ENCODE peak calls at places on chromosomes 2 and 18, in nine cellular contexts. Q, I, H, G, V, F, W, J and R are unnamed samples.

GRCh38 chr2:124024491-124025348 is at the start of gene CNTNAP5:
- DNase-seq in Q (peak; percentile 21), I (no peak), H (no peak), G (peak; percentile 46), V (peak; percentile 8), F (no peak), W (peak; percentile 77), J (no peak), R (no peak)

GRCh38 chr18:28175047-28175929 is 1.6 kb downstream of the CDH2 start:
- DNase-seq in Q (no peak), I (peak; percentile 25), H (no peak), G (peak; percentile 36), V (no peak), F (peak; percentile 42), W (no peak), J (no peak), R (no peak)

GRCh38 chr18:12742453-12742852 is 39.6 kb downstream of the PSMG2 start:
- DNase-seq in Q (no peak), I (peak; percentile 32), H (no peak), G (no peak), V (no peak), F (peak; percentile 87), W (no peak), J (no peak), R (no peak)

GRCh38 chr18:43662657-43663056 is 385.4 kb upstream of the SYT4 start:
- DNase-seq in Q (no peak), I (no peak), H (no peak), G (no peak), V (no peak), F (peak; percentile 93), W (no peak), J (no peak), R (no peak)

GRCh38 chr18:65942103-65942502 is 191.3 kb downstream of the CDH7 start:
- DNase-seq in Q (no peak), I (no peak), H (no peak), G (no peak), V (no peak), F (no peak), W (no peak), J (no peak), R (no peak)

GRCh38 chr2:26503238-26503880 is 25.4 kb upstream of the OTOF start:
- DNase-seq in Q (peak; percentile 93), I (peak; percentile 91), H (peak; percentile 53), G (peak; percentile 82), V (peak; percentile 85), F (peak; percentile 11), W (peak; percentile 91), J (peak; percentile 20), R (peak; percentile 93)

GRCh38 chr2:121887513-121888188 is 132.2 kb downstream of the TSN start:
- DNase-seq in Q (no peak), I (no peak), H (no peak), G (no peak), V (no peak), F (no peak), W (no peak), J (no peak), R (no peak)

GRCh38 chr2:23485261-23485660 is 100.3 kb downstream of the KLHL29 start:
- DNase-seq in Q (no peak), I (no peak), H (no peak), G (no peak), V (no peak), F (no peak), W (no peak), J (no peak), R (no peak)

GRCh38 chr18:3441290-3441689 is 8.7 kb upstream of the TGIF1 start:
- DNase-seq in Q (peak; percentile 59), I (peak; percentile 66), H (no peak), G (no peak), V (peak; percentile 18), F (no peak), W (peak; percentile 49), J (no peak), R (no peak)

GRCh38 chr18:7038330-7038846 is 79.2 kb downstream of the LAMA1 start:
- DNase-seq in Q (peak; percentile 73), I (peak; percentile 24), H (peak; percentile 95), G (no peak), V (peak; percentile 60), F (peak; percentile 99), W (peak; percentile 67), J (peak; percentile 48), R (peak; percentile 97)

GRCh38 chr18:73511751-73512525 is 635.7 kb downstream of the FBXO15 start:
- DNase-seq in Q (no peak), I (no peak), H (no peak), G (no peak), V (no peak), F (peak; percentile 87), W (no peak), J (no peak), R (no peak)

GRCh38 chr2:162317910-162318279 is 589 bp downstream of the IFIH1 start:
- DNase-seq in Q (peak; percentile 19), I (peak; percentile 12), H (peak; percentile 40), G (peak; percentile 33), V (peak; percentile 47), F (no peak), W (peak; percentile 58), J (no peak), R (peak; percentile 86)

GRCh38 chr2:98032086-98032485 is 36.3 kb upstream of the TMEM131 start:
- DNase-seq in Q (no peak), I (no peak), H (no peak), G (no peak), V (no peak), F (no peak), W (no peak), J (no peak), R (peak; percentile 40)

GRCh38 chr2:135607561-135607960 is 76.3 kb downstream of the R3HDM1 start:
- DNase-seq in Q (no peak), I (no peak), H (no peak), G (no peak), V (no peak), F (peak; percentile 23), W (no peak), J (no peak), R (no peak)
- TF ChIP-seq POLR2A in Q (no peak), I (no peak), H (no peak), G (no peak), V (no peak), F (no peak), W (no peak), J (no peak), R (no peak)

GRCh38 chr18:62081248-62081647 is 105.6 kb downstream of the PIGN start:
- DNase-seq in Q (no peak), I (no peak), H (no peak), G (no peak), V (no peak), F (no peak), W (no peak), J (no peak), R (no peak)
- TF ChIP-seq CTCF in Q (no peak), I (no peak), H (no peak), G (no peak), V (no peak), F (no peak), W (no peak), J (no peak), R (no peak)

DNA sequence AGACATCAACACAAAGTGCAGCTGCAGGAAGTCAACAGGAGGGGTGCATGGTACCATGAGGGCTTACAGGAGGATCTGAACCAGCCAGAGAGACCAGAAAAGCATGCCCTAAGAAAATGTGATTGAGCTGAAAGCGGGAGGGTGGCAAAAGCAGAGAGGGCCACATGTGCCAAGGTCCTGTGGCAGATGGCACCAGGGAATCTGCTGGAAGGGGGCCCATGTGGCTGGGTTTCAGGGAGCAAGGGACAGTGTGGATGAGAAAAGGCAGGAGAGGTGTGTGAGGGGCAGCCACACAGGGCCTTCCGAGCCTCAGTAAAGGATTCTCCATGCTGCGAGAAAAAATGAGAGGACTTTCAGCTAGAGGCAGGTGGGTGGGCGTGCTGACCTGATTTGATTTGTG is 61.5 kb upstream of the RNF152 start:
- DNase-seq in Q (no peak), I (no peak), H (no peak), G (no peak), V (no peak), F (no peak), W (no peak), J (no peak), R (no peak)
- TF ChIP-seq POLR2A in Q (no peak), I (no peak), H (no peak), G (no peak), V (no peak), F (no peak), W (no peak), J (no peak), R (no peak)

DNA sequence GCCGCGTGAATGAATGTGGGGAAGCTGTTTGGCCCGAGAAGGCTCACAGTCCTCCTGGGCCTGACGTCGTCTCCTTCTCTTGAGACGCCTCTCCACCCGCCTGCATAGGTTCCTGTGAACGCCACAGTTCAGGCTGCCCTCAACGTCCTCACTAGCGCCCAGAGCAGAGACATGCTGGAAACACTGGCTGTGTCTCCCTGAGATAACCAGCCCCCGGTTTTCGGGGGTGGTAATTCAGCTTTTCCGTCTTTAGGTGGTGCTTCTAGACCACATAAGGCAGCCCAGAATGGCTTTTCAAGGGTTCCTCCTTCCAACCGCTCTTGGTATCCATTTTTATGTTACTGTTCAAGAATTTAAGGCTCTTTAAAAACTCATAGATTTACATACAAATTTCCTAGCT is 110.4 kb upstream of the PXDN start:
- DNase-seq in Q (peak; percentile 50), I (peak; percentile 29), H (no peak), G (no peak), V (no peak), F (peak; percentile 11), W (no peak), J (no peak), R (no peak)
- TF ChIP-seq CTCF in Q (peak; percentile 54), I (peak; percentile 39), H (no peak), G (no peak), V (peak; percentile 21), F (peak; percentile 43), W (no peak), J (no peak), R (no peak)

GRCh38 chr2:99141110-99142108 is at the start of gene C2orf15:
- DNase-seq in Q (peak; percentile 93), I (peak; percentile 91), H (peak; percentile 95), G (peak; percentile 97), V (peak; percentile 98), F (peak; percentile 74), W (peak; percentile 97), J (peak; percentile 82), R (peak; percentile 94)
- TF ChIP-seq POLR2A in Q (peak; percentile 45), I (no peak), H (no peak), G (no peak), V (peak; percentile 90), F (no peak), W (peak; percentile 72), J (peak; percentile 10), R (no peak)

DNA sequence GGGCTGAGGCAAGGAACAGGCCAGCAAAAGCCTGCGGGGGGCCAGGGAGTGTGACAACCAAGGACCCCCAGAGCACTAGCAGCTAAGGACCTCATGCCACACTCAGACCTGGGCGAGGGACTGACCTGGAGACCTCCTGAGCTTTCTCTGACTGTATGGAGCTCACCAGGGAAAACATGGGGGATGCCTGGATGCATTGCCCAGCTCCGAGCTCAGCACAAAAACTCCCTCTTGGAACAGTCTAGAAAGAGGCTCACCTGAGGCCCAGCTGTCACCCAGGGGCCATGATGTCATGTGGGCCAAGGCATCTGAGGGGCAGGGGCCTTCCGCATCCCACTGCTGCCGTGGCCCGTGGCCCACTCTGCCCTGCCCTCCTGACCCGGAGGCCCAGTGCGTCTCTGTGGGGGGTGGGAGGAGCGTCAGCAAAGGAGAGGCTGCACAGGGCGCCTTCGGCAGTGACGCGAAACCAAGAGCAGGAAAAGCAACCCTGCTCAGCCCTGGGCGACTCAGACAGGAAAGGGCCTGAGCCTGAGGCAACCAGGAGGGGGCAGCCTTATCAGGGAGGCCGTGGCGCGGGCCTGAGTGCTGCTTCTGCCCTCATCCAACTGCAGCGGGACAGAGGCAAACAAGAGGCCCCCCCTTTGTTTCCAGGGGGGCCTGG is 57.3 kb upstream of the ALPP start:
- DNase-seq in Q (peak; percentile 24), I (no peak), H (no peak), G (peak; percentile 23), V (peak; percentile 6), F (no peak), W (no peak), J (no peak), R (peak; percentile 80)
- TF ChIP-seq CTCF in Q (peak; percentile 21), I (peak; percentile 6), H (no peak), G (no peak), V (no peak), F (no peak), W (no peak), J (no peak), R (no peak)